ENCODE peak calls at places on chromosomes 1 and 21, in five cellular contexts. H, Z, U, G and W are unnamed samples.

GRCh38 chr1:101112051-101112770 is 86.6 kb upstream of the DPH5 start:
- DNase-seq in H (no peak), Z (peak; percentile 6), U (no peak), G (no peak), W (no peak)

GRCh38 chr1:36128126-36128904 is 3.3 kb upstream of the COL8A2 start:
- DNase-seq in H (no peak), Z (no peak), U (peak; percentile 56), G (no peak), W (peak; percentile 90)

GRCh38 chr1:229296541-229296941 is 25.6 kb downstream of the RAB4A start:
- DNase-seq in H (no peak), Z (no peak), U (peak; percentile 51), G (no peak), W (peak; percentile 68)

GRCh38 chr1:239952348-239953307 is 139.1 kb upstream of the FMN2 start:
- DNase-seq in H (no peak), Z (no peak), U (no peak), G (peak; percentile 52), W (no peak)

GRCh38 chr21:42654179-42654912 is 925 bp downstream of the PDE9A start:
- DNase-seq in H (no peak), Z (no peak), U (peak; percentile 26), G (no peak), W (no peak)

GRCh38 chr1:244815600-244816099 is 19.8 kb upstream of the COX20 start:
- DNase-seq in H (no peak), Z (no peak), U (no peak), G (no peak), W (peak; percentile 20)

GRCh38 chr21:17988038-17988437 is 168.9 kb upstream of the C21orf91 start:
- DNase-seq in H (no peak), Z (no peak), U (no peak), G (no peak), W (no peak)

GRCh38 chr1:161768461-161768860 is 2.3 kb downstream of the ATF6 start:
- DNase-seq in H (no peak), Z (no peak), U (no peak), G (no peak), W (no peak)

GRCh38 chr1:75745276-75745675 is 20.8 kb downstream of the ACADM start:
- DNase-seq in H (no peak), Z (no peak), U (no peak), G (no peak), W (no peak)

GRCh38 chr1:172914517-172915144 is 136.1 kb downstream of the TNFSF18 start:
- DNase-seq in H (no peak), Z (no peak), U (peak; percentile 95), G (no peak), W (peak; percentile 85)

GRCh38 chr1:106366627-106367319 is 689.7 kb upstream of the PRMT6 start:
- DNase-seq in H (no peak), Z (no peak), U (no peak), G (no peak), W (no peak)

GRCh38 chr1:230778916-230779590 is 31.9 kb downstream of the CAPN9 start:
- DNase-seq in H (no peak), Z (no peak), U (peak; percentile 46), G (no peak), W (no peak)

GRCh38 chr1:244365821-244366220 is 85.9 kb downstream of the ADSS2 start:
- DNase-seq in H (no peak), Z (no peak), U (no peak), G (no peak), W (no peak)

GRCh38 chr1:3642921-3643675 is 6.8 kb downstream of the WRAP73 start:
- DNase-seq in H (no peak), Z (no peak), U (no peak), G (no peak), W (no peak)

GRCh38 chr1:240044620-240045019 is 47.1 kb upstream of the FMN2 start:
- DNase-seq in H (no peak), Z (no peak), U (peak; percentile 71), G (no peak), W (peak; percentile 41)

GRCh38 chr1:203276916-203277535 is 28.3 kb upstream of the BTG2 start:
- DNase-seq in H (no peak), Z (no peak), U (no peak), G (no peak), W (no peak)

GRCh38 chr1:232352956-232353355 is 277.0 kb downstream of the SIPA1L2 start:
- DNase-seq in H (no peak), Z (no peak), U (no peak), G (no peak), W (no peak)

GRCh38 chr1:25715888-25716287 is 84.1 kb upstream of the SELENON start:
- DNase-seq in H (no peak), Z (no peak), U (no peak), G (no peak), W (no peak)

GRCh38 chr1:100360790-100361232 is 8.5 kb downstream of the CDC14A start:
- DNase-seq in H (no peak), Z (no peak), U (peak; percentile 57), G (no peak), W (peak; percentile 31)

GRCh38 chr1:220810179-220810653 is 23.5 kb downstream of the MTARC1 start:
- DNase-seq in H (peak; percentile 48), Z (peak; percentile 8), U (peak; percentile 84), G (peak; percentile 85), W (peak; percentile 63)

GRCh38 chr1:43711524-43712386 is 4.4 kb downstream of the ST3GAL3 start:
- DNase-seq in H (no peak), Z (no peak), U (peak; percentile 85), G (no peak), W (peak; percentile 80)

GRCh38 chr21:28336299-28336698 is 656.4 kb downstream of the LTN1 start:
- DNase-seq in H (peak; percentile 14), Z (no peak), U (peak; percentile 87), G (peak; percentile 34), W (peak; percentile 73)

GRCh38 chr1:214384373-214385079 is 103.6 kb downstream of the SMYD2 start:
- DNase-seq in H (no peak), Z (no peak), U (no peak), G (no peak), W (no peak)

GRCh38 chr1:61160526-61160925 is 78.2 kb downstream of the NFIA start:
- DNase-seq in H (no peak), Z (no peak), U (no peak), G (no peak), W (no peak)

GRCh38 chr1:32962248-32962896 is 2.2 kb downstream of the RNF19B start:
- DNase-seq in H (no peak), Z (no peak), U (peak; percentile 66), G (no peak), W (no peak)

GRCh38 chr1:161038523-161039153 is at the start of gene TSTD1:
- DNase-seq in H (peak; percentile 55), Z (no peak), U (no peak), G (no peak), W (no peak)

GRCh38 chr1:110673805-110674336 is 869 bp downstream of the KCNA3 start:
- DNase-seq in H (no peak), Z (no peak), U (no peak), G (no peak), W (no peak)

GRCh38 chr1:205275133-205275532 is 46.4 kb downstream of the NUAK2 start:
- DNase-seq in H (no peak), Z (no peak), U (no peak), G (no peak), W (no peak)

GRCh38 chr1:156775799-156776198 is 8.5 kb downstream of the PRCC start:
- DNase-seq in H (no peak), Z (no peak), U (no peak), G (no peak), W (no peak)

GRCh38 chr1:31669433-31669785 is 24.7 kb upstream of the PEF1 start:
- DNase-seq in H (no peak), Z (no peak), U (no peak), G (peak; percentile 55), W (no peak)
- H3K4me3 ChIP-seq in H (peak overlapping the region; percentile 41), Z (peak overlapping the region; percentile 21), U (no peak overlapping the region), G (peak overlapping the region; percentile 19), W (no peak overlapping the region)

GRCh38 chr1:54716299-54717047 is 812 bp downstream of the TTC4 start:
- DNase-seq in H (no peak), Z (no peak), U (no peak), G (no peak), W (peak; percentile 49)

GRCh38 chr1:54711536-54711935 is 4.1 kb upstream of the TTC4 start:
- DNase-seq in H (no peak), Z (no peak), U (no peak), G (no peak), W (no peak)

GRCh38 chr1:54715493-54716298 is at the start of gene TTC4:
- DNase-seq in H (peak; percentile 77), Z (no peak), U (peak; percentile 71), G (peak; percentile 80), W (peak; percentile 79)

GRCh38 chr1:54710841-54711240 is 4.8 kb upstream of the TTC4 start:
- DNase-seq in H (no peak), Z (no peak), U (no peak), G (no peak), W (no peak)

GRCh38 chr1:54714881-54715492 is 674 bp upstream of the TTC4 start:
- DNase-seq in H (no peak), Z (no peak), U (no peak), G (no peak), W (no peak)
- H3K4me3 ChIP-seq in H (peak overlapping the region; percentile 83), Z (peak overlapping the region; percentile 71), U (peak overlapping the region; percentile 92), G (peak overlapping the region; percentile 89), W (peak overlapping the region; percentile 83)

GRCh38 chr1:108692724-108693655 is 880 bp downstream of the PRPF38B start:
- DNase-seq in H (peak; percentile 72), Z (no peak), U (peak; percentile 84), G (peak; percentile 62), W (peak; percentile 86)

GRCh38 chr1:108691128-108691885 is 803 bp upstream of the PRPF38B start:
- DNase-seq in H (no peak), Z (no peak), U (peak; percentile 28), G (peak; percentile 19), W (peak; percentile 22)

GRCh38 chr1:108699375-108700332 is 7.5 kb downstream of the PRPF38B start:
- DNase-seq in H (no peak), Z (no peak), U (no peak), G (no peak), W (no peak)

GRCh38 chr1:108691886-108692723 is at the start of gene PRPF38B:
- DNase-seq in H (peak; percentile 95), Z (peak; percentile 79), U (peak; percentile 92), G (peak; percentile 94), W (peak; percentile 90)

GRCh38 chr1:108695515-108695914 is 3.4 kb downstream of the PRPF38B start:
- DNase-seq in H (no peak), Z (no peak), U (no peak), G (no peak), W (no peak)
- H3K4me3 ChIP-seq in H (no peak overlapping the region), Z (no peak overlapping the region), U (no peak overlapping the region), G (no peak overlapping the region), W (no peak overlapping the region)

GRCh38 chr1:40857737-40858136 is 4.4 kb downstream of the CITED4 start:
- DNase-seq in H (no peak), Z (no peak), U (no peak), G (no peak), W (no peak)

GRCh38 chr1:40862008-40862863 is at the start of gene CITED4:
- DNase-seq in H (peak; percentile 93), Z (peak; percentile 57), U (peak; percentile 90), G (peak; percentile 90), W (peak; percentile 81)

GRCh38 chr1:40861227-40862003 is 748 bp downstream of the CITED4 start:
- DNase-seq in H (no peak), Z (no peak), U (peak; percentile 59), G (no peak), W (peak; percentile 58)

GRCh38 chr1:40859017-40859416 is 3.1 kb downstream of the CITED4 start:
- DNase-seq in H (no peak), Z (no peak), U (no peak), G (no peak), W (no peak)

GRCh38 chr1:40860706-40861226 is 1.4 kb downstream of the CITED4 start:
- DNase-seq in H (no peak), Z (no peak), U (no peak), G (no peak), W (no peak)
- H3K4me3 ChIP-seq in H (peak overlapping the region; percentile 85), Z (peak overlapping the region; percentile 59), U (peak overlapping the region; percentile 42), G (no peak overlapping the region), W (no peak overlapping the region)